ENCODE peak calls at places on chromosomes 12 and 14, in five cellular contexts. S, R, N, W and T are unnamed samples.

GRCh38 chr12:95473440-95473946 is 459 bp upstream of the METAP2 start:
- DNase-seq in N (peak), S (peak), R (peak), W (peak), T (peak)

GRCh38 chr12:68018315-68018714 is 29.1 kb downstream of the IFNG-AS1 start:
- DNase-seq in R (no peak), S (no peak), W (no peak), N (no peak), T (no peak)

GRCh38 chr12:124782132-124782531 is 81.5 kb downstream of the SCARB1 start:
- DNase-seq in W (no peak), N (no peak), S (no peak), R (no peak), T (no peak)

GRCh38 chr14:23640524-23641141 is 4.5 kb downstream of the DHRS2 start:
- DNase-seq in W (no peak), N (no peak), R (no peak), S (no peak), T (peak)

GRCh38 chr14:106619618-106620017 is 1093.2 kb downstream of the TMEM121 start:
- DNase-seq in N (peak), S (no peak), R (no peak), W (no peak), T (no peak)

GRCh38 chr12:116856729-116857128 is 24.5 kb downstream of the HRK start:
- DNase-seq in N (no peak), R (no peak), W (no peak), S (no peak), T (no peak)

GRCh38 chr14:55845963-55846851 is 266.2 kb downstream of the KTN1 start:
- DNase-seq in W (no peak), R (peak), N (no peak), S (no peak), T (no peak)

GRCh38 chr12:128266559-128267245 is at the start of gene TMEM132C:
- DNase-seq in N (no peak), R (no peak), S (peak), W (no peak), T (no peak)

GRCh38 chr12:121789233-121789781 is 4.2 kb downstream of the RHOF start:
- DNase-seq in N (peak), R (peak), W (peak), S (no peak), T (no peak)

GRCh38 chr14:103755060-103755459 is 39.5 kb downstream of the ZFYVE21 start:
- DNase-seq in R (no peak), S (no peak), W (no peak), N (no peak), T (no peak)

GRCh38 chr12:112680993-112681392 is 110.6 kb upstream of the RPH3A start:
- DNase-seq in R (no peak), S (no peak), W (no peak), N (no peak), T (no peak)

GRCh38 chr12:5518584-5519365 is 86.9 kb downstream of the NTF3 start:
- DNase-seq in W (no peak), N (no peak), S (no peak), R (no peak), T (no peak)

GRCh38 chr14:20630340-20631022 is 11.0 kb downstream of the OR6S1 start:
- DNase-seq in N (peak), W (peak), S (no peak), R (peak), T (no peak)

GRCh38 chr12:132389066-132389465 is 59.7 kb upstream of the GALNT9 start:
- DNase-seq in R (no peak), W (no peak), N (no peak), S (no peak), T (no peak)

GRCh38 chr14:22097606-22098292 is 424.1 kb upstream of the OR4E1 start:
- DNase-seq in R (no peak), W (no peak), S (no peak), N (no peak), T (no peak)